ENCODE peak calls at places on chromosomes 5 and 9, in eight cellular contexts. One of them, this sample, is unnamed.

GRCh38 chr5:169213479-169213878 is 87.5 kb downstream of the SLIT3 start:
- DNase-seq in spleen: no peak
- DNase-seq in ovary: no peak
- DNase-seq in GM23338: no peak
- DNase-seq in mucosa of gallbladder: no peak
- DNase-seq in WTC11: no peak
- DNase-seq in C1 segment of cervical spinal cord: no peak
- DNase-seq in NCI-H1417: no peak
- DNase-seq in this sample: no peak

GRCh38 chr9:72923077-72923476 is 29.8 kb downstream of the ALDH1A1 start:
- DNase-seq in spleen: no peak
- DNase-seq in ovary: no peak
- DNase-seq in GM23338: no peak
- DNase-seq in mucosa of gallbladder: no peak
- DNase-seq in WTC11: no peak
- DNase-seq in C1 segment of cervical spinal cord: no peak
- DNase-seq in NCI-H1417: no peak
- DNase-seq in this sample: no peak

GRCh38 chr5:80127037-80127642 is 92.0 kb downstream of the THBS4 start:
- DNase-seq in spleen: no peak
- DNase-seq in ovary: no peak
- DNase-seq in GM23338: no peak
- DNase-seq in mucosa of gallbladder: no peak
- DNase-seq in WTC11: no peak
- DNase-seq in C1 segment of cervical spinal cord: no peak
- DNase-seq in NCI-H1417: no peak
- DNase-seq in this sample: no peak

GRCh38 chr5:172798422-172799215 is 27.6 kb upstream of the DUSP1 start:
- DNase-seq in spleen: peak
- DNase-seq in ovary: no peak
- DNase-seq in GM23338: no peak
- DNase-seq in mucosa of gallbladder: no peak
- DNase-seq in WTC11: no peak
- DNase-seq in C1 segment of cervical spinal cord: no peak
- DNase-seq in NCI-H1417: no peak
- DNase-seq in this sample: no peak

GRCh38 chr5:34538026-34538672 is 118.0 kb upstream of the RAI14 start:
- DNase-seq in spleen: no peak
- DNase-seq in ovary: no peak
- DNase-seq in GM23338: peak
- DNase-seq in mucosa of gallbladder: no peak
- DNase-seq in WTC11: no peak
- DNase-seq in C1 segment of cervical spinal cord: no peak
- DNase-seq in NCI-H1417: no peak
- DNase-seq in this sample: no peak

GRCh38 chr9:130193119-130193518 is 20.9 kb downstream of the NCS1 start:
- DNase-seq in spleen: no peak
- DNase-seq in ovary: no peak
- DNase-seq in GM23338: peak
- DNase-seq in mucosa of gallbladder: no peak
- DNase-seq in WTC11: no peak
- DNase-seq in C1 segment of cervical spinal cord: no peak
- DNase-seq in NCI-H1417: peak
- DNase-seq in this sample: no peak

GRCh38 chr5:74031536-74031935 is 405.5 kb downstream of the ARHGEF28 start:
- DNase-seq in spleen: no peak
- DNase-seq in ovary: no peak
- DNase-seq in GM23338: no peak
- DNase-seq in mucosa of gallbladder: no peak
- DNase-seq in WTC11: no peak
- DNase-seq in C1 segment of cervical spinal cord: no peak
- DNase-seq in NCI-H1417: no peak
- DNase-seq in this sample: no peak

GRCh38 chr5:1513326-1514026 is 10.3 kb downstream of the LPCAT1 start:
- DNase-seq in spleen: peak
- DNase-seq in ovary: peak
- DNase-seq in GM23338: no peak
- DNase-seq in mucosa of gallbladder: no peak
- DNase-seq in WTC11: peak
- DNase-seq in C1 segment of cervical spinal cord: no peak
- DNase-seq in NCI-H1417: no peak
- DNase-seq in this sample: no peak

GRCh38 chr5:73823508-73823925 is 197.5 kb downstream of the ARHGEF28 start:
- DNase-seq in spleen: no peak
- DNase-seq in ovary: no peak
- DNase-seq in GM23338: no peak
- DNase-seq in mucosa of gallbladder: no peak
- DNase-seq in WTC11: no peak
- DNase-seq in C1 segment of cervical spinal cord: no peak
- DNase-seq in NCI-H1417: peak
- DNase-seq in this sample: no peak

GRCh38 chr9:70285246-70285645 is 26.5 kb downstream of the SMC5 start:
- DNase-seq in spleen: no peak
- DNase-seq in ovary: peak
- DNase-seq in GM23338: no peak
- DNase-seq in mucosa of gallbladder: peak
- DNase-seq in WTC11: no peak
- DNase-seq in C1 segment of cervical spinal cord: no peak
- DNase-seq in NCI-H1417: no peak
- DNase-seq in this sample: no peak

GRCh38 chr5:64615895-64616294 is 74.4 kb upstream of the SHISAL2B start:
- DNase-seq in spleen: no peak
- DNase-seq in ovary: no peak
- DNase-seq in GM23338: no peak
- DNase-seq in mucosa of gallbladder: no peak
- DNase-seq in WTC11: no peak
- DNase-seq in C1 segment of cervical spinal cord: no peak
- DNase-seq in NCI-H1417: no peak
- DNase-seq in this sample: no peak

GRCh38 chr5:90944116-90944515 is 385.5 kb downstream of the ADGRV1 start:
- DNase-seq in spleen: no peak
- DNase-seq in ovary: no peak
- DNase-seq in GM23338: no peak
- DNase-seq in mucosa of gallbladder: no peak
- DNase-seq in WTC11: no peak
- DNase-seq in C1 segment of cervical spinal cord: no peak
- DNase-seq in NCI-H1417: no peak
- DNase-seq in this sample: no peak

GRCh38 chr5:34609951-34610431 is 46.1 kb upstream of the RAI14 start:
- DNase-seq in spleen: no peak
- DNase-seq in ovary: no peak
- DNase-seq in GM23338: peak
- DNase-seq in mucosa of gallbladder: no peak
- DNase-seq in WTC11: no peak
- DNase-seq in C1 segment of cervical spinal cord: no peak
- DNase-seq in NCI-H1417: no peak
- DNase-seq in this sample: no peak

GRCh38 chr5:5079871-5080270 is 60.3 kb upstream of the ADAMTS16 start:
- DNase-seq in spleen: no peak
- DNase-seq in ovary: no peak
- DNase-seq in GM23338: no peak
- DNase-seq in mucosa of gallbladder: no peak
- DNase-seq in WTC11: no peak
- DNase-seq in C1 segment of cervical spinal cord: no peak
- DNase-seq in NCI-H1417: no peak
- DNase-seq in this sample: no peak

GRCh38 chr5:179336126-179336870 is 9.0 kb downstream of the ADAMTS2 start:
- DNase-seq in spleen: peak
- DNase-seq in ovary: no peak
- DNase-seq in GM23338: no peak
- DNase-seq in mucosa of gallbladder: no peak
- DNase-seq in WTC11: no peak
- DNase-seq in C1 segment of cervical spinal cord: no peak
- DNase-seq in NCI-H1417: no peak
- DNase-seq in this sample: no peak

GRCh38 chr9:1462626-1463308 is 412.6 kb downstream of the DMRT2 start:
- DNase-seq in spleen: no peak
- DNase-seq in ovary: no peak
- DNase-seq in GM23338: no peak
- DNase-seq in mucosa of gallbladder: no peak
- DNase-seq in WTC11: no peak
- DNase-seq in C1 segment of cervical spinal cord: no peak
- DNase-seq in NCI-H1417: no peak
- DNase-seq in this sample: no peak

GRCh38 chr5:52692618-52693017 is 95.1 kb upstream of the ITGA1 start:
- DNase-seq in spleen: no peak
- DNase-seq in ovary: no peak
- DNase-seq in GM23338: no peak
- DNase-seq in mucosa of gallbladder: no peak
- DNase-seq in WTC11: no peak
- DNase-seq in C1 segment of cervical spinal cord: no peak
- DNase-seq in NCI-H1417: no peak
- DNase-seq in this sample: no peak

GRCh38 chr5:52356311-52356918 is 431.3 kb upstream of the ITGA1 start:
- DNase-seq in spleen: no peak
- DNase-seq in ovary: no peak
- DNase-seq in GM23338: peak
- DNase-seq in mucosa of gallbladder: no peak
- DNase-seq in WTC11: no peak
- DNase-seq in C1 segment of cervical spinal cord: no peak
- DNase-seq in NCI-H1417: peak
- DNase-seq in this sample: no peak

GRCh38 chr5:74647096-74647495 is 6.6 kb upstream of the ENC1 start:
- DNase-seq in spleen: no peak
- DNase-seq in ovary: no peak
- DNase-seq in GM23338: no peak
- DNase-seq in mucosa of gallbladder: no peak
- DNase-seq in WTC11: no peak
- DNase-seq in C1 segment of cervical spinal cord: no peak
- DNase-seq in NCI-H1417: peak
- DNase-seq in this sample: no peak

GRCh38 chr5:143121135-143121474 is 282.4 kb downstream of the NR3C1 start:
- DNase-seq in spleen: no peak
- DNase-seq in ovary: no peak
- DNase-seq in GM23338: peak
- DNase-seq in mucosa of gallbladder: no peak
- DNase-seq in WTC11: no peak
- DNase-seq in C1 segment of cervical spinal cord: no peak
- DNase-seq in NCI-H1417: no peak
- DNase-seq in this sample: no peak

GRCh38 chr9:99069075-99069474 is 35.8 kb upstream of the TGFBR1 start:
- DNase-seq in spleen: no peak
- DNase-seq in ovary: no peak
- DNase-seq in GM23338: no peak
- DNase-seq in mucosa of gallbladder: no peak
- DNase-seq in WTC11: no peak
- DNase-seq in C1 segment of cervical spinal cord: no peak
- DNase-seq in NCI-H1417: no peak
- DNase-seq in this sample: no peak

GRCh38 chr5:176178789-176179188 is 59.4 kb upstream of the SIMC1 start:
- DNase-seq in spleen: no peak
- DNase-seq in ovary: no peak
- DNase-seq in GM23338: no peak
- DNase-seq in mucosa of gallbladder: no peak
- DNase-seq in WTC11: no peak
- DNase-seq in C1 segment of cervical spinal cord: no peak
- DNase-seq in NCI-H1417: no peak
- DNase-seq in this sample: no peak

GRCh38 chr9:83920469-83920941 is 727 bp downstream of the KIF27 start:
- DNase-seq in spleen: no peak
- DNase-seq in ovary: no peak
- DNase-seq in GM23338: peak
- DNase-seq in mucosa of gallbladder: peak
- DNase-seq in WTC11: no peak
- DNase-seq in C1 segment of cervical spinal cord: no peak
- DNase-seq in NCI-H1417: peak
- DNase-seq in this sample: no peak

This sample was measured in HEK293T.